ENCODE peak calls at places on chromosomes 6 and 20, in four cellular contexts. J is HCT116, A is K562, D is HepG2. W is an unnamed sample. For H3K4me1, the result is how much of the 10 kb centered on the place peaks cover.

GRCh38 chr6:36120539-36120938 is 9.8 kb upstream of the MAPK13 start:
- DNase-seq in J (no peak), A (no peak), D (no peak), W (no peak)

GRCh38 chr6:74892091-74892490 is 313.8 kb downstream of the COL12A1 start:
- DNase-seq in J (no peak), A (no peak), D (no peak), W (no peak)

GRCh38 chr6:159463440-159463839 is 229.6 kb downstream of the SOD2 start:
- DNase-seq in J (peak), A (no peak), D (no peak), W (no peak)

GRCh38 chr6:141451508-141452353 is 681.0 kb upstream of the GJE1 start:
- DNase-seq in J (peak), A (no peak), D (no peak), W (peak)

GRCh38 chr6:167426620-167427019 is 101.7 kb downstream of the TTLL2 start:
- DNase-seq in J (no peak), A (no peak), D (no peak), W (no peak)

GRCh38 chr20:14984768-14985622 is 647.6 kb upstream of the FLRT3 start:
- DNase-seq in J (no peak), A (no peak), D (peak), W (no peak)

GRCh38 chr20:23920936-23921335 is 41.4 kb upstream of the CST5 start:
- DNase-seq in J (no peak), A (no peak), D (no peak), W (no peak)

GRCh38 chr20:22931653-22932052 is 103.5 kb upstream of the SSTR4 start:
- DNase-seq in J (no peak), A (no peak), D (peak), W (no peak)

GRCh38 chr6:138430361-138431145 is 26.5 kb downstream of the HEBP2 start:
- DNase-seq in J (no peak), A (no peak), D (no peak), W (no peak)

GRCh38 chr6:111805511-111806181 is 67.6 kb downstream of the FYN start:
- DNase-seq in J (no peak), A (peak), D (no peak), W (no peak)

GRCh38 chr20:40683894-40684268 is 5.2 kb downstream of the MAFB start:
- DNase-seq in J (no peak), A (no peak), D (no peak), W (no peak)

GRCh38 chr6:142613981-142614380 is 312.2 kb downstream of the ADGRG6 start:
- DNase-seq in J (no peak), A (no peak), D (no peak), W (no peak)

GRCh38 chr6:41894366-41895299 is 542 bp downstream of the USP49 start:
- DNase-seq in J (no peak), A (no peak), D (no peak), W (no peak)

GRCh38 chr6:163023700-163024099 is 295.9 kb downstream of the PACRG start:
- DNase-seq in J (no peak), A (no peak), D (no peak), W (no peak)

GRCh38 chr6:52663120-52663934 is 7.6 kb upstream of the TMEM14A start:
- DNase-seq in J (peak), A (peak), D (peak), W (no peak)

GRCh38 chr20:37411408-37412306 is 65.7 kb downstream of the SRC start:
- DNase-seq in J (no peak), A (no peak), D (no peak), W (no peak)

GRCh38 chr6:132218063-132218696 is 183.1 kb downstream of the MOXD1 start:
- DNase-seq in J (peak), A (no peak), D (peak), W (no peak)

GRCh38 chr6:3410385-3411360 is 46.2 kb downstream of the SLC22A23 start:
- DNase-seq in J (peak), A (peak), D (peak), W (peak)

GRCh38 chr20:62737971-62738881 is 29.6 kb downstream of the NTSR1 start:
- DNase-seq in J (no peak), A (no peak), D (no peak), W (no peak)

GRCh38 chr6:45956663-45957062 is 59.0 kb downstream of the CLIC5 start:
- DNase-seq in J (no peak), A (no peak), D (no peak), W (no peak)

DNA sequence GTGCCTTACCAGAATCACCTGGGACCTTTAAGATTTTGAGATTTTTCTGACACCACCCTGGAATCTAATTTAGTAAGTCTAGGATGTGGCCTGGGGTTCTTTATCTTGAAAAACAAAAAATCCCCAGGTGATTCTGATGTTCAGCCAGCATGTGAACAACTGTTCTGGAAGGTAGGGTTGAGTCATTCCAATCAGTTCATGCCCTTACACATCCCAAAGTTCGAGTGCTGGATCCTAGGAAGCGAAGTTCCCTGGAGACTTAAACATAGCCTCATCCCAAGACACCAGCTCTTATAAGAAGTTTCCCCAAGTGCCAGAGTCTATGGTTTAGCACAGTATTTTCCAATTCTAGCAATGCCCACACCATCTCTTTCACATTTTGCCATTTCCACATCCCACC is 6.3 kb upstream of the TSHZ2 start:
- DNase-seq in J (no peak), A (no peak), D (no peak), W (no peak)
- TF ChIP-seq TCF7L2 in J (no peak), A (no peak), D (no peak), W (no peak)

GRCh38 chr6:37830225-37830624 is 10.7 kb downstream of the ZFAND3 start:
- DNase-seq in J (no peak), A (no peak), D (no peak), W (no peak)

GRCh38 chr6:37826188-37826587 is 6.7 kb downstream of the ZFAND3 start:
- DNase-seq in J (no peak), A (no peak), D (no peak), W (no peak)

GRCh38 chr6:37826993-37827392 is 7.5 kb downstream of the ZFAND3 start:
- DNase-seq in J (no peak), A (no peak), D (no peak), W (no peak)

GRCh38 chr6:37824170-37824569 is 4.6 kb downstream of the ZFAND3 start:
- DNase-seq in J (no peak), A (no peak), D (no peak), W (no peak)

DNA sequence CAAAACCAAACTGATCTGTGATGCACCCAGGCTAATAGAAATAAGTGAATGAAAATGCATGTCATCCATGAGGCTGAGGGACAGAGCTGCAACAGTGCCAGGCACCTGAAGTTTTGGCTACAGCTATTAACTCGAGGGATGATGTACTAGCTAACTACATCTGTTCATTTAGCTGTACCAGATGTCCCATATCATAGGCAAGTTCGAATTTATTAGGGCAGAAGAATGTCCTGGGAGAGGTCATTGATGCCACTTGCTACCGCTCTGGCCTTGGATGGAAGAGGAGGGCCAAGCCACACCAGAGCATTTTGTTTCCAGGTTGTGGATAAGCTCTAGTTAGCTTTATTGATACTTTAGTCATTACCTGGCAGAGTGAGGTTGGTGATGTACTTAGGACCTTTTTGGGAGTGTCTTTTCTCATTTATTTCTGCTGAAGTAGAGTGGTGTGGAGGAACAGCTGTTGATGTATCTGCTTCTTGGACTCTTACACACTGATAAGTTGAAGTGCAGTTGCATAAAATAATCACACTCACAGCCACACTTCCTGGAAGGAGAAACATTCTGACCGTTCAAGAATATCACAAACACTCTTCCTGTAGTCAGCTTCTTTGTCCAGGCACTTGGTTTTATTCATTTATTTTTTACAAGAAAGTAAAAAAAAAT is 8.2 kb downstream of the ZFAND3 start:
- DNase-seq in J (no peak), A (no peak), D (no peak), W (no peak)
- H3K4me1 ChIP-seq in J (under half), A (under half), D (half or more), W (under half)

GRCh38 chr6:110173506-110174132 is 5.9 kb downstream of the WASF1 start:
- DNase-seq in J (no peak), A (no peak), D (peak), W (no peak)
- TF ChIP-seq REST in J (no peak), A (peak), D (peak), W (peak)

GRCh38 chr6:113271437-113271836 is 585.7 kb upstream of the MARCKS start:
- DNase-seq in J (no peak), A (no peak), D (no peak), W (no peak)

GRCh38 chr6:113281014-113281810 is 575.9 kb upstream of the MARCKS start:
- DNase-seq in J (no peak), A (no peak), D (no peak), W (no peak)

GRCh38 chr6:113277111-113277510 is 580.0 kb upstream of the MARCKS start:
- DNase-seq in J (no peak), A (no peak), D (no peak), W (no peak)

GRCh38 chr6:113276631-113277030 is 580.5 kb upstream of the MARCKS start:
- DNase-seq in J (no peak), A (no peak), D (no peak), W (no peak)
- TF ChIP-seq TCF7L2 in J (no peak), A (no peak), D (no peak), W (no peak)

W was measured in Panc1.